ENCODE peak calls at places on chromosomes 4 and X, in eight cellular contexts. A, P, Q, H, F, X, Y and Z are unnamed samples.

GRCh38 chrX:103562801-103563200 is 22.5 kb upstream of the TCEAL4 start:
- DNase-seq in A (no peak), P (no peak), Q (no peak), H (no peak), F (peak), X (no peak), Y (no peak), Z (no peak)

GRCh38 chr4:55183926-55184599 is 58.7 kb upstream of the KDR start:
- DNase-seq in A (no peak), P (no peak), Q (peak), H (no peak), F (peak), X (no peak), Y (no peak), Z (peak)

GRCh38 chr4:151563194-151563593 is 154.2 kb downstream of the FHIP1A start:
- DNase-seq in A (no peak), P (no peak), Q (peak), H (no peak), F (no peak), X (no peak), Y (no peak), Z (peak)

GRCh38 chrX:53595266-53595810 is 91.2 kb downstream of the HUWE1 start:
- DNase-seq in A (no peak), P (no peak), Q (no peak), H (no peak), F (no peak), X (no peak), Y (no peak), Z (no peak)

GRCh38 chr4:55545681-55546632 is 752 bp downstream of the CLOCK start:
- DNase-seq in A (peak), P (peak), Q (peak), H (peak), F (peak), X (peak), Y (peak), Z (peak)

GRCh38 chr4:99816611-99817309 is at the start of gene DAPP1:
- DNase-seq in A (no peak), P (no peak), Q (no peak), H (peak), F (no peak), X (peak), Y (peak), Z (no peak)

GRCh38 chr4:169080970-169081369 is 70.9 kb upstream of the CBR4 start:
- DNase-seq in A (no peak), P (no peak), Q (peak), H (no peak), F (peak), X (peak), Y (no peak), Z (peak)

GRCh38 chr4:184889683-184890082 is 63.9 kb upstream of the ACSL1 start:
- DNase-seq in A (no peak), P (no peak), Q (no peak), H (no peak), F (no peak), X (no peak), Y (no peak), Z (no peak)

GRCh38 chr4:32003548-32003947 is 1283.4 kb downstream of the PCDH7 start:
- DNase-seq in A (no peak), P (no peak), Q (no peak), H (no peak), F (no peak), X (no peak), Y (no peak), Z (no peak)

GRCh38 chr4:147984065-147984777 is 252.3 kb downstream of the ARHGAP10 start:
- DNase-seq in A (no peak), P (no peak), Q (peak), H (no peak), F (peak), X (no peak), Y (no peak), Z (peak)

GRCh38 chrX:148929686-148930085 is 429.3 kb downstream of the AFF2 start:
- DNase-seq in A (no peak), P (no peak), Q (peak), H (no peak), F (peak), X (no peak), Y (no peak), Z (peak)

DNA sequence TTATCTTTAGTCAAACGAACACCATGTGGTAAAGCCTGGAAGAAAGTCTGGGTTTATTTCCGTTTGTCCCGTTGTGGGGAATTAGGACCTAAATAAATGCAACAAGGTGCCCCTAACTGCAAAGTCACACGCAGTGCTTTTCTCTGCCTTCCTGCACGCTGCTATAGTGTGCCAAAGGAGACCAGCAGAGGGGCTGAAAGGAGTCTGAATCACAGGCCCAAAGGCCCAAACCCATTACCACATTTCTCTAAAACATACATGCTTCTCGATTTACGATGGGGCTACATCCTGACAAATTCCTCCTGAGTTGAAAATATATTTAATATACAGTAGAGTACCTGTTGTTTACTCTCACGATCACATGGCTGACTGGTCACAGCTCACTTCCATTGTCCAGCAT is 4.5 kb downstream of the VEGFC start:
- DNase-seq in A (no peak), P (no peak), Q (no peak), H (no peak), F (no peak), X (no peak), Y (no peak), Z (no peak)
- H3K4me3 ChIP-seq in A (peak), P (no peak), Q (no peak), H (no peak), F (peak), X (no peak), Y (no peak), Z (peak)

GRCh38 chr4:73870260-73870659 is 1.1 kb downstream of the CXCL1 start:
- DNase-seq in A (no peak), P (no peak), Q (no peak), H (no peak), F (no peak), X (no peak), Y (peak), Z (no peak)

GRCh38 chr4:73867783-73868182 is 1.4 kb upstream of the CXCL1 start:
- DNase-seq in A (no peak), P (no peak), Q (peak), H (no peak), F (no peak), X (no peak), Y (no peak), Z (peak)

GRCh38 chr4:73868206-73869129 is 725 bp upstream of the CXCL1 start:
- DNase-seq in A (no peak), P (no peak), Q (no peak), H (no peak), F (no peak), X (no peak), Y (no peak), Z (peak)

GRCh38 chr4:73870778-73871177 is 1.6 kb downstream of the CXCL1 start:
- DNase-seq in A (no peak), P (no peak), Q (no peak), H (no peak), F (peak), X (no peak), Y (no peak), Z (no peak)

DNA sequence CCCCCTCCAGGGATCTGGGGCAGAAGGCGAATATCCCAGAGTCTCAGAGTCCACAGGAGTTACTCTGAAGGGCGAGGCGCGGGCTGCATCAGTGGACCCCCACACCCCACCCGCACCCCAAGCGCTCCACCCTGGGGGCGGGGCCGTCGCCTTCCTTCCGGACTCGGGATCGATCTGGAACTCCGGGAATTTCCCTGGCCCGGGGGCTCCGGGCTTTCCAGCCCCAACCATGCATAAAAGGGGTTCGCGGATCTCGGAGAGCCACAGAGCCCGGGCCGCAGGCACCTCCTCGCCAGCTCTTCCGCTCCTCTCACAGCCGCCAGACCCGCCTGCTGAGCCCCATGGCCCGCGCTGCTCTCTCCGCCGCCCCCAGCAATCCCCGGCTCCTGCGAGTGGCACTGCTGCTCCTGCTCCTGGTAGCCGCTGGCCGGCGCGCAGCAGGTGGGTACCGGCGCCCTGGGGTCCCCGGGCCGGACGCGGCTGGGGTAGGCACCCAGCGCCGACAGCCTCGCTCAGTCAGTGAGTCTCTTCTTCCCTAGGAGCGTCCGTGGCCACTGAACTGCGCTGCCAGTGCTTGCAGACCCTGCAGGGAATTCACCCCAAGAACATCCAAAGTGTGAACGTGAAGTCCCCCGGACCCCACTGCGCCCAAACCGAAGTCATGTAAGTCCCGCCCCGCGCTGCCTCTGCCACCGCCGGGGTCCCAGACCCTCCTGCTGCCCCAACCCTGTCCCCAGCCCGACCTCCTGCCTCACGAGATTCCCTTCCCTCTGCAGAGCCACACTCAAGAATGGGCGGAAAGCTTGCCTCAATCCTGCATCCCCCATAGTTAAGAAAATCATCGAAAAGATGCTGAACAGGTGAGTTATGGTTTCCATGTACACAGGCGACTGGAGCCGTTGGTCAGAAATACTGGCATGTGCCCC is at the start of gene CXCL1:
- DNase-seq in A (peak), P (peak), Q (peak), H (no peak), F (no peak), X (peak), Y (peak), Z (peak)
- TF ChIP-seq CTCF in A (no peak), P (no peak), Q (no peak), H (no peak), F (no peak), X (no peak), Y (no peak), Z (peak)

GRCh38 chr4:80189581-80189955 is 7.7 kb upstream of the PRDM8 start:
- DNase-seq in A (no peak), P (no peak), Q (no peak), H (no peak), F (no peak), X (no peak), Y (no peak), Z (no peak)
- H3K4me3 ChIP-seq in A (no peak), P (no peak), Q (peak), H (no peak), F (peak), X (no peak), Y (peak), Z (no peak)

DNA sequence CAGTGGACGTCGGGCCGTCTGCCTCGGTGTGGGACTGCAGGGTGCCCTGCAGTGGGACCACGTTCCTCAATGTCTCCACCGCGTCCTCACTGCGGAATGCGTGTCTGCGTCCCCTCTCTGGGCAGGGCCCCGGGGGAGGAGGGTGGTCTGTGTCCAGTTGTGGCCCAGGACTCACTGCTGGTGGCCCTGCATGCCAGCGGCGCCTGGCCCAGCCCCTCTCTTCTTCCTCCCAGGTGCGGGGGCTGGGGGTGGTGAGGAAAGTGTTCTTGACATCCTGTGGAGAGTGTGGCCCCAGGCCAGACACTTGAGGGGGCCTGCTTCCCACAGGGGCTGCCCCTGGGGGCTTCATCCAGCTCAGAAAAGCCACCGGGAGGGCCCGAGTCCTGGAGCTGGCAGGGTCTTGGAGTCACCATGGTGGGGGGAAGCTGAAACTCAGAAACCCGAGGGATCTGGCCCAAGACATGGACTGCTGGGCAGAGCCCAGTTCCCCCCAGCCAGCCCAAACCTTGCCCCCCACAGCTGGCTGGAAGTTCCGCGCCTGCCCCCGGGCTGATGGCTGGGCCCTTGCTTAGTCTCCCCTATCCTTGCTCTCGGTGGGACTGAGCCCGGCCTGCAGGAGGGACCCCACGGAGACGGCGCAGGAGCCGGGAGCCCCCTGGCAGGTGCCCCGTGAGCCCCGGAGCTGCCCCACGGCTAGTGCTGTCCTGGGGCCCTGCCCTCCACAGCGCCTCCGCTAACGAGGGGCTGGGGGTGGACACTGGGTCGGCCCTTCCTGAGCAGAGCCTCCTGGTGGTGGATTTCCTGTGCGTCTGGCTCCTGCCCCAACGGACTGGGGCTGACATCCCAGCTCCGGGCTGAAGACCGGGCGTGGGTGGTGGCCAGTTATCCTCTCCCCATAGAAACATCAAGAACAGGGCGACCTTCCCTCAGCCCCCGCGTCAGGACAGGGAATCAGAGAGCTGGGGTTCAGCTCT is 2.9 kb downstream of the DOK7 start:
- DNase-seq in A (peak), P (peak), Q (no peak), H (no peak), F (no peak), X (no peak), Y (no peak), Z (no peak)
- TF ChIP-seq CTCF in A (peak), P (no peak), Q (peak), H (no peak), F (peak), X (no peak), Y (no peak), Z (peak)

GRCh38 chrX:9467181-9467580 is 2.3 kb downstream of the TBL1X start:
- DNase-seq in A (no peak), P (no peak), Q (no peak), H (no peak), F (no peak), X (no peak), Y (no peak), Z (no peak)
- H3K4me3 ChIP-seq in A (no peak), P (no peak), Q (peak), H (no peak), F (no peak), X (peak), Y (no peak), Z (peak)

GRCh38 chrX:46574337-46574940 is 874 bp downstream of the CHST7 start:
- DNase-seq in A (peak), P (peak), Q (peak), H (no peak), F (no peak), X (no peak), Y (no peak), Z (no peak)
- TF ChIP-seq CTCF in A (no peak), P (no peak), Q (no peak), H (no peak), F (no peak), X (no peak), Y (no peak), Z (no peak)

GRCh38 chr4:825063-825968 is 613 bp downstream of the CPLX1 start:
- DNase-seq in A (peak), P (peak), Q (peak), H (no peak), F (no peak), X (no peak), Y (peak), Z (no peak)
- H3K4me3 ChIP-seq in A (peak), P (peak), Q (no peak), H (no peak), F (no peak), X (peak), Y (peak), Z (no peak)

DNA sequence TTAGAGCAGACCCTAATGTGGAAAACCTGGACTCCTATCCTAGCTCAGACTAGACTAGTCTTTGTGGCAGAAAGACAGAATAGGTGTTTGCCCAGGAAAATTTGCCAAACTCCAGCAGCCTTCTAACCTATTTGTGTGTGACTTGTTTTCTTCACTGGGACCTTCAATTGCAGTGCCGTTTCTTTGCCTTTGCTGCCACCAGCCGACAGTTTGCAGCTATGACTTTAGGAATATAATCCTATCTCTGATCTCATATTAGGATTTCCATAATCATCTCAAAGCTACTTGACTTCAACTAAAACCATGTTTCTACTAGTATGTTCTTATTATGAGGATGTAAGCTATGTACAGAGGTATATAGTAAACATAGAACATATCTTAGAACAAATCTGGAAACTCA is 60.2 kb upstream of the PGAM4 start:
- DNase-seq in A (no peak), P (no peak), Q (peak), H (no peak), F (peak), X (no peak), Y (no peak), Z (peak)
- TF ChIP-seq CTCF in A (peak), P (peak), Q (peak), H (peak), F (peak), X (peak), Y (peak), Z (peak)

GRCh38 chrX:136210806-136211205 is 40.4 kb downstream of the MAP7D3 start:
- DNase-seq in A (peak), P (no peak), Q (no peak), H (no peak), F (peak), X (no peak), Y (no peak), Z (no peak)

GRCh38 chrX:136209751-136210150 is 41.4 kb downstream of the MAP7D3 start:
- DNase-seq in A (no peak), P (no peak), Q (no peak), H (no peak), F (no peak), X (no peak), Y (no peak), Z (no peak)

GRCh38 chrX:136209016-136209738 is 42.0 kb downstream of the MAP7D3 start:
- DNase-seq in A (peak), P (peak), Q (peak), H (no peak), F (peak), X (peak), Y (peak), Z (peak)

GRCh38 chrX:136211766-136212556 is 39.2 kb downstream of the MAP7D3 start:
- DNase-seq in A (peak), P (no peak), Q (no peak), H (no peak), F (no peak), X (no peak), Y (no peak), Z (no peak)

GRCh38 chrX:136210243-136210642 is 41.0 kb downstream of the MAP7D3 start:
- DNase-seq in A (no peak), P (no peak), Q (no peak), H (no peak), F (no peak), X (no peak), Y (no peak), Z (no peak)
- H3K4me3 ChIP-seq in A (no peak), P (no peak), Q (no peak), H (no peak), F (no peak), X (no peak), Y (no peak), Z (no peak)